ENCODE peak calls at places on chromosomes 5 and 9, in four cellular contexts. One of them, this sample, is unnamed.

GRCh38 chr5:122264610-122265009 is 47.4 kb upstream of the SNCAIP start:
- DNase-seq in GM10248: no peak
- DNase-seq in H54: no peak
- DNase-seq in GM06990: no peak
- DNase-seq in this sample: no peak

GRCh38 chr5:143153332-143154119 is 250.0 kb downstream of the NR3C1 start:
- DNase-seq in GM06990: no peak
- DNase-seq in H54: no peak
- DNase-seq in GM10248: no peak
- DNase-seq in this sample: no peak

GRCh38 chr9:25678147-25678666 is at the start of gene TUSC1:
- DNase-seq in H54: peak
- DNase-seq in GM06990: no peak
- DNase-seq in GM10248: peak
- DNase-seq in this sample: peak

GRCh38 chr5:73592546-73592945 is 27.0 kb downstream of the UTP15 start:
- DNase-seq in GM06990: no peak
- DNase-seq in H54: no peak
- DNase-seq in GM10248: no peak
- DNase-seq in this sample: no peak

GRCh38 chr9:107405511-107405910 is 84.1 kb downstream of the KLF4 start:
- DNase-seq in GM10248: no peak
- DNase-seq in GM06990: no peak
- DNase-seq in H54: no peak
- DNase-seq in this sample: no peak

GRCh38 chr9:34500623-34501267 is 22.0 kb downstream of the ENHO start:
- DNase-seq in GM10248: peak
- DNase-seq in H54: peak
- DNase-seq in GM06990: no peak
- DNase-seq in this sample: peak

GRCh38 chr5:23494558-23494957 is 12.9 kb upstream of the PRDM9 start:
- DNase-seq in H54: no peak
- DNase-seq in GM06990: no peak
- DNase-seq in GM10248: no peak
- DNase-seq in this sample: no peak

GRCh38 chr9:107226431-107226830 is 56.6 kb upstream of the RAD23B start:
- DNase-seq in H54: no peak
- DNase-seq in GM10248: no peak
- DNase-seq in GM06990: no peak
- DNase-seq in this sample: no peak

GRCh38 chr5:53378590-53379247 is 101.7 kb upstream of the FST start:
- DNase-seq in GM10248: no peak
- DNase-seq in H54: no peak
- DNase-seq in GM06990: no peak
- DNase-seq in this sample: no peak

This sample was measured in NCI-H187.